ENCODE peak calls at places on chromosomes 2 and 18, in six cellular contexts. C, M, V, A, P and L are unnamed samples. For H3K4me1 and H3K36me3, the result is how much of the 10 kb centered on the place peaks cover.

GRCh38 chr2:127672341-127673303 is 2.7 kb downstream of the LIMS2 start:
- DNase-seq in A (no peak), M (no peak), P (no peak), V (peak), C (no peak), L (no peak)

GRCh38 chr18:79248495-79249078 is 147.1 kb upstream of the NFATC1 start:
- DNase-seq in A (peak), M (no peak), C (peak), P (no peak), V (no peak), L (no peak)

GRCh38 chr2:32002406-32002805 is 8.4 kb downstream of the MEMO1 start:
- DNase-seq in A (no peak), C (no peak), M (no peak), V (no peak), P (no peak), L (no peak)

GRCh38 chr2:165251361-165251760 is 12.1 kb downstream of the SCN2A start:
- DNase-seq in P (no peak), M (no peak), C (no peak), A (no peak), V (no peak), L (no peak)

GRCh38 chr2:47295981-47296350 is 107.0 kb upstream of the MSH2 start:
- DNase-seq in V (peak), C (no peak), M (no peak), A (no peak), P (no peak), L (no peak)

GRCh38 chr18:7766383-7766782 is 199.3 kb downstream of the PTPRM start:
- DNase-seq in A (no peak), P (no peak), C (no peak), V (no peak), M (no peak), L (no peak)

GRCh38 chr18:62741118-62741566 is 25.8 kb downstream of the PHLPP1 start:
- DNase-seq in A (no peak), M (no peak), V (peak), C (peak), P (peak), L (peak)

GRCh38 chr18:8721716-8722115 is 16.4 kb downstream of the MTCL1 start:
- DNase-seq in V (no peak), A (no peak), P (peak), M (no peak), C (peak), L (no peak)

GRCh38 chr2:179860255-179861026 is 971 bp downstream of the ZNF385B start:
- DNase-seq in A (no peak), M (no peak), P (no peak), C (no peak), V (no peak), L (no peak)

GRCh38 chr2:27752551-27753237 is 18.8 kb upstream of the MRPL33 start:
- DNase-seq in P (peak), C (no peak), V (no peak), A (no peak), M (no peak), L (no peak)

GRCh38 chr2:45724329-45724728 is 72.9 kb downstream of the PRKCE start:
- DNase-seq in P (peak), A (peak), V (no peak), C (no peak), M (no peak), L (peak)

GRCh38 chr2:36662638-36663037 is 33.9 kb upstream of the VIT start:
- DNase-seq in C (no peak), M (no peak), A (no peak), P (no peak), V (no peak), L (no peak)

GRCh38 chr2:221975151-221975550 is 323.6 kb downstream of the PAX3 start:
- DNase-seq in V (no peak), P (no peak), C (no peak), M (no peak), A (no peak), L (no peak)

DNA sequence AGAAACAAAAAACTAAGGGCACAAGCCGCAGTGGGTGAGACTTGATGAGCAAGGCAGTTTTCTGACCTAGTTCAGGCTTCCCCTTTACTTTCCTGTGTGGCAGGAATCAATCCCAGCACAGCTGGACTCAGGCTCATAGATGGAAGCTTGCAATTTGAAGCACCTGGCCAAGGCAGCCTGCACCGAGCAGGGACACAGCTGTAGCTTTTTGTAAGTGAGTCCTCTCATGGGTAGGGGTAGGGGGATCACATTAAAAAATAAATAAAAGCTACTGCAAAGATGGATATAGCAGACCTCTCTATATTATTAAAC is 329.2 kb downstream of the DLGAP1 start:
- DNase-seq in V (no peak), C (no peak), M (no peak), P (no peak), A (no peak), L (no peak)
- H3K4me1 ChIP-seq in V (under half), C (under half), M (under half), P (under half), A (under half), L (under half)

DNA sequence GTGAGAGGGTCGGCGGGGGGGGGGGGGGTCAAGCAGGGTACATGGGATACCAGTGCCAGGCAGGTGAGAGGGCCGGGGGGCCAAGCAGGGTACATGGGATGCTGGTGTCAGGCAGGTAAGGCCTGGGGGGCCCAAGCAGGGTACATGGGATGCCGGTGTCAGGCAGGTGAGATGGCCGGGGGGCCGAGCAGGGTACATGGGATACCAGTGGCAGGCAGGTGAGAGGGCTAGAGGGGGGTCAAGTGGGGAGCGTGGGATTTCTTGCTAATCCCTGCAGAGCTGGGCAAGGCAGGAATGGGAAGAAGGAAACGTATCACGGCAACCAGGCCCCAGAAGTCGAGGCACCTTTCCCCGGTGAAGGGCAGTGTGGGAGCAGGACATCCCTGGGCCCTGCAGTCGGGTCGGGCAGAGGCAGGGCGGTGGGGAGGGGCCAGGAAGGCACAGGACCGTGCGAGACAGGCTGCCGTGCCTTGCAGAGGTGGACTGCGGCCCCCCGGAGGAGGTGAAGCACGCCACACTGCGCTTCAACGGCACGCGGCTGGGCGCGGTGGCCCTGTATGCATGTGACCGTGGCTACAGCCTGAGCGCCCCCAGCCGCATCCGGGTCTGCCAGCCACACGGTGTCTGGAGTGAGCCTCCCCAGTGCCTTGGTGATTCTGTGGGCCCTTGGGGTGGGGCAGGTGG is 49.3 kb downstream of the MTERF4 start:
- DNase-seq in A (no peak), P (no peak), V (no peak), M (no peak), C (no peak), L (no peak)
- H3K36me3 ChIP-seq in A (under half), P (under half), V (under half), M (under half), C (under half), L (under half)

DNA sequence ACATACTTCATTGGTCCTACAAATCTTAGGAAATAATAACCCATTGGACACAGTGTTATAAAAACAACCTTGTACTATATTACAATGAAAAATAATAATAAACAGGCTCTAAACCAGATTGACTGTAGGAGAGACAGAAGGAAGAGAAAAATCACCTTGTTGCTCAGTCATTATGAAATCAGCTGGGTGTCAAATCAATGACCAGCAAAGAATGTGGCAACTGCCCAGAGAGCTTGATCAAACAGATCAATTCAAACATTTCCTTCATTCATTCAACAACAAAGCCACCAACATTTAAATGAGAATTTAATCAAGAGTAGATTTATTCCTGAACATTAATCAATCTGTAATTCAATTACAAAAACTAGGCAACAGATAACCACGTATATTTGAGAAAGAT is 671.9 kb upstream of the CHAC2 start:
- DNase-seq in V (no peak), A (no peak), M (no peak), C (no peak), P (no peak), L (no peak)
- H3K4me1 ChIP-seq in V (under half), A (under half), M (under half), C (under half), P (under half), L (under half)

GRCh38 chr2:223884399-223884798 is 47.0 kb upstream of the AP1S3 start:
- DNase-seq in A (no peak), C (peak), M (no peak), V (no peak), P (no peak), L (no peak)
- H3K36me3 ChIP-seq in A (under half), C (under half), M (half or more), V (under half), P (under half), L (under half)

GRCh38 chr2:80525152-80525551 is 220.6 kb upstream of the LRRTM1 start:
- DNase-seq in C (no peak), A (no peak), V (no peak), M (no peak), P (no peak), L (no peak)

GRCh38 chr2:80529466-80530165 is 225.1 kb upstream of the LRRTM1 start:
- DNase-seq in C (no peak), V (no peak), M (no peak), A (no peak), P (no peak), L (no peak)

GRCh38 chr2:80531319-80531718 is 226.8 kb upstream of the LRRTM1 start:
- DNase-seq in C (no peak), M (no peak), P (no peak), V (no peak), A (no peak), L (no peak)

GRCh38 chr2:80527119-80527518 is 222.6 kb upstream of the LRRTM1 start:
- DNase-seq in C (no peak), A (no peak), P (no peak), V (no peak), M (no peak), L (no peak)

GRCh38 chr2:80530442-80531064 is 226.0 kb upstream of the LRRTM1 start:
- DNase-seq in C (no peak), V (no peak), P (no peak), M (no peak), A (no peak), L (no peak)
- H3K4me1 ChIP-seq in C (under half), V (under half), P (under half), M (under half), A (under half), L (under half)

DNA sequence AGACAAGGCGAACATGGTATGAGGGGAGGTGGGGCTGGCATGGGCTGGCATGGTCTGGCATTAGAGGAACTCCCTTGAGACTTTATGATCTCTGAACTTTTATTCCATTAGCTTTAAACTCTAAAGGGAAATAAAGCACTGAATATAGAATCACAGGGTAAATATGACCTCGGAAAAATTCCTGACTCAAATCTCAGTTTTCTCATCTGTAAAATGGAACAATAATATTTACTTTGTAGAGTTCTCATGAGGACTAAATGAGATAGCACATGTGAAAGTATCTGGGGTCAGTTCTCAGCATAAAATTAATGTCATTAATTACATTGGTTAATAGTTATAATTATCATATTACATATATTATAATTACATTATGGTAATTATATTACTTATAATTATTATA is 65.9 kb downstream of the ARHGAP25 start:
- DNase-seq in V (no peak), C (no peak), M (no peak), P (no peak), A (no peak), L (no peak)
- H3K36me3 ChIP-seq in V (under half), C (under half), M (under half), P (under half), A (under half), L (half or more)

DNA sequence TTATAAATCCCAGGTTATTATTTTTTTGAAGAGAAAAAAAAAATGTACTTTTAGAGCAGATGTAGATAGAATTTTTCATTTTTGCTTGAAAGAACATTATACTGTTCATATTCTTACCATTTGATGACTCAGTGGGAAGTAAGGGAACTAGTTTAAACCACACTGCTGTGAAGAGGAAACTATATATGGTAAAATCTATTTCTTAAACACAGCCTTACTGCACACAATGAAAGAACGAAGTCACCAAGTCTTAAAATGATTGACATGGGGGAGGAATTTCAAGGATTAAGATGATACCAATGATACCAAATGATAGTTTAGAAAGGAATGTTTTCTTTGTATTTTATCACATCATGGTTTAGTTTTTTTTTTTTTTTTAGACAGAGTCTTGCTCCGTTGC is 5.0 kb downstream of the ACTR2 start:
- DNase-seq in V (no peak), P (peak), C (peak), M (no peak), A (peak), L (no peak)
- H3K4me1 ChIP-seq in V (under half), P (under half), C (under half), M (under half), A (under half), L (under half)

GRCh38 chr2:175025946-175026345 is 20.8 kb upstream of the CHN1 start:
- DNase-seq in P (no peak), A (peak), M (no peak), C (no peak), V (no peak), L (no peak)
- H3K36me3 ChIP-seq in P (under half), A (under half), M (under half), C (under half), V (under half), L (under half)